ENCODE peak calls at places on chromosome 11, in eight cellular contexts. H, R, D, F, I, N, W and J are unnamed samples.

GRCh38 chr11:13297917-13298356 is 20.3 kb downstream of the BMAL1 start:
- DNase-seq in H (no peak), R (peak; percentile 12), D (no peak), F (no peak), I (peak; percentile 86), N (no peak), W (no peak), J (no peak)

GRCh38 chr11:11558826-11559225 is 63.0 kb downstream of the GALNT18 start:
- DNase-seq in H (no peak), R (no peak), D (no peak), F (no peak), I (no peak), N (no peak), W (no peak), J (no peak)

GRCh38 chr11:13329670-13330401 is 52.2 kb downstream of the BMAL1 start:
- DNase-seq in H (peak; percentile 41), R (no peak), D (peak; percentile 41), F (no peak), I (no peak), N (no peak), W (peak; percentile 65), J (no peak)

GRCh38 chr11:17687946-17688670 is 31.3 kb upstream of the MYOD1 start:
- DNase-seq in H (peak; percentile 95), R (no peak), D (no peak), F (no peak), I (no peak), N (no peak), W (no peak), J (no peak)

GRCh38 chr11:120816176-120816575 is 207.7 kb upstream of the TBCEL start:
- DNase-seq in H (no peak), R (no peak), D (no peak), F (no peak), I (no peak), N (no peak), W (no peak), J (no peak)

GRCh38 chr11:12989428-12990242 is 19.5 kb upstream of the RASSF10 start:
- DNase-seq in H (no peak), R (no peak), D (no peak), F (no peak), I (peak; percentile 57), N (no peak), W (no peak), J (no peak)

GRCh38 chr11:12674571-12674935 is 332 bp downstream of the TEAD1 start:
- DNase-seq in H (no peak), R (no peak), D (peak; percentile 40), F (peak; percentile 23), I (no peak), N (no peak), W (no peak), J (peak; percentile 89)

GRCh38 chr11:62602141-62603071 is 741 bp upstream of the MTA2 start:
- DNase-seq in H (peak; percentile 65), R (no peak), D (peak; percentile 65), F (peak; percentile 48), I (no peak), N (peak; percentile 86), W (peak; percentile 76), J (peak; percentile 94)

GRCh38 chr11:10005955-10006525 is 288.0 kb downstream of the SBF2 start:
- DNase-seq in H (no peak), R (no peak), D (no peak), F (no peak), I (no peak), N (no peak), W (no peak), J (no peak)

GRCh38 chr11:110479445-110480101 is 49.8 kb downstream of the FDX1 start:
- DNase-seq in H (peak; percentile 42), R (no peak), D (no peak), F (peak; percentile 73), I (peak; percentile 63), N (no peak), W (no peak), J (no peak)

GRCh38 chr11:126585388-126586302 is 230.2 kb downstream of the ST3GAL4 start:
- DNase-seq in H (peak; percentile 34), R (no peak), D (peak; percentile 29), F (peak; percentile 97), I (no peak), N (peak; percentile 79), W (peak; percentile 93), J (no peak)

GRCh38 chr11:74739546-74740270 is 8.5 kb upstream of the CHRDL2 start:
- DNase-seq in H (peak; percentile 36), R (peak; percentile 54), D (peak; percentile 57), F (peak; percentile 79), I (peak; percentile 73), N (peak; percentile 44), W (peak; percentile 90), J (no peak)

GRCh38 chr11:125071408-125071807 is 8.3 kb downstream of the SLC37A2 start:
- DNase-seq in H (peak; percentile 32), R (no peak), D (no peak), F (no peak), I (peak; percentile 64), N (peak; percentile 55), W (peak; percentile 62), J (no peak)

GRCh38 chr11:134385774-134386565 is 26.1 kb downstream of the B3GAT1 start:
- DNase-seq in H (no peak), R (peak; percentile 64), D (peak; percentile 80), F (no peak), I (no peak), N (no peak), W (peak; percentile 23), J (no peak)

GRCh38 chr11:73003083-73003482 is 139.0 kb downstream of the FCHSD2 start:
- DNase-seq in H (no peak), R (no peak), D (no peak), F (no peak), I (no peak), N (no peak), W (no peak), J (no peak)

GRCh38 chr11:13721760-13722159 is 53.3 kb downstream of the FAR1 start:
- DNase-seq in H (no peak), R (no peak), D (no peak), F (peak; percentile 38), I (no peak), N (no peak), W (no peak), J (no peak)

GRCh38 chr11:108886608-108887007 is 221.7 kb downstream of the DDX10 start:
- DNase-seq in H (no peak), R (no peak), D (no peak), F (peak; percentile 68), I (no peak), N (no peak), W (peak; percentile 61), J (no peak)

GRCh38 chr11:19243601-19244000 is 2.9 kb upstream of the E2F8 start:
- DNase-seq in H (no peak), R (no peak), D (no peak), F (no peak), I (peak; percentile 50), N (no peak), W (peak; percentile 34), J (no peak)

GRCh38 chr11:112834277-112834755 is 126.9 kb upstream of the NCAM1 start:
- DNase-seq in H (peak; percentile 86), R (no peak), D (peak; percentile 89), F (no peak), I (no peak), N (no peak), W (no peak), J (no peak)

GRCh38 chr11:117126223-117126965 is 17.7 kb upstream of the PAFAH1B2 start:
- DNase-seq in H (no peak), R (no peak), D (no peak), F (no peak), I (no peak), N (no peak), W (no peak), J (no peak)

GRCh38 chr11:34358258-34358665 is 452 bp upstream of the ABTB2 start:
- DNase-seq in H (peak; percentile 54), R (no peak), D (peak; percentile 59), F (peak; percentile 70), I (peak; percentile 86), N (peak; percentile 54), W (peak; percentile 79), J (peak; percentile 90)

GRCh38 chr11:132456735-132457328 is 1075.5 kb downstream of the OPCML start:
- DNase-seq in H (no peak), R (no peak), D (no peak), F (no peak), I (no peak), N (no peak), W (no peak), J (no peak)

GRCh38 chr11:35418282-35418846 is 994 bp downstream of the SLC1A2 start:
- DNase-seq in H (no peak), R (no peak), D (no peak), F (no peak), I (no peak), N (no peak), W (no peak), J (no peak)
- H3K4me3 ChIP-seq in H (peak overlapping the region; percentile 47), R (no peak overlapping the region), D (peak overlapping the region; percentile 52), F (no peak overlapping the region), I (no peak overlapping the region), N (peak overlapping the region; percentile 41), W (peak overlapping the region; percentile 59), J (no peak overlapping the region)

GRCh38 chr11:76669901-76670474 is 559 bp downstream of the LRRC32 start:
- DNase-seq in H (no peak), R (no peak), D (no peak), F (peak; percentile 83), I (no peak), N (peak; percentile 76), W (no peak), J (peak; percentile 48)
- H3K4me3 ChIP-seq in H (peak overlapping the region; percentile 65), R (no peak overlapping the region), D (peak overlapping the region; percentile 55), F (peak overlapping the region; percentile 55), I (no peak overlapping the region), N (peak overlapping the region; percentile 83), W (no peak overlapping the region), J (peak overlapping the region; percentile 32)

DNA sequence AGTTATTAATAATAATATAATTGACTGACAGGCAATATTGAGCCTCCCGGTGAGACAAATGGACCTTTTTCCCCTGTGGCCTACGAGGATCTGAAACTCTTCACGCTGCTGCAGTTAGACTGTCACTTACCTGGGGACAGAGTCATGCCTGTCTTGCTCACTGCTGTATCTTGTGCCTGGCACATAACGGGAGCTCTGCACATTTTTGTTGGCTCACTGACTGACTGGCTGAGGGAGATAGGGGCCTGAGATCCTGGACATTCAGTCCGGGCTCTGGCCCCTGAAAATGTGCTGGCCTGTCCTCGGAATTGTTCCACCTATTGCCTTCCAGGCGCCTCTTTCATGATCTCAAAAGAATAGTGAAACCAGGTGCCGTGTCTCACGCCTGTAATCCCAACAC is 743 bp upstream of the CD3D start:
- DNase-seq in H (no peak), R (peak; percentile 48), D (no peak), F (no peak), I (no peak), N (no peak), W (no peak), J (no peak)
- H3K4me3 ChIP-seq in H (no peak overlapping the region), R (peak overlapping the region; percentile 10), D (no peak overlapping the region), F (no peak overlapping the region), I (no peak overlapping the region), N (no peak overlapping the region), W (no peak overlapping the region), J (no peak overlapping the region)

GRCh38 chr11:65316979-65317786 is 2.5 kb downstream of the CDC42EP2 start:
- DNase-seq in H (peak; percentile 79), R (no peak), D (peak; percentile 74), F (peak; percentile 86), I (no peak), N (peak; percentile 47), W (peak; percentile 98), J (peak; percentile 63)
- H3K4me3 ChIP-seq in H (peak overlapping the region; percentile 91), R (no peak overlapping the region), D (peak overlapping the region; percentile 94), F (peak overlapping the region; percentile 95), I (no peak overlapping the region), N (no peak overlapping the region), W (peak overlapping the region; percentile 72), J (no peak overlapping the region)